ENCODE peak calls at places on chromosome 10, in ten cellular contexts. B, I, T, O, C, Y, M, S, K and R are unnamed samples.
A peak's percentile ranks its signal among the peaks of the same experiment; 100 is the strongest.

GRCh38 chr10:99854860-99855259 is 72.4 kb downstream of the ABCC2 start:
- DNase-seq in S (no peak), B (no peak), T (peak; percentile 83), C (peak; percentile 64), I (no peak), K (peak; percentile 88), M (no peak), Y (no peak), O (peak; percentile 62), R (no peak)

GRCh38 chr10:129963831-129964501 is at the start of gene EBF3:
- DNase-seq in I (no peak), Y (peak; percentile 94), O (peak; percentile 9), M (peak; percentile 9), C (peak; percentile 96), B (peak; percentile 44), K (peak; percentile 94), T (peak; percentile 50), S (peak; percentile 47), R (peak; percentile 81)

GRCh38 chr10:33332183-33333031 is 2.1 kb downstream of the NRP1 start:
- DNase-seq in T (peak; percentile 49), O (peak; percentile 76), K (peak; percentile 76), Y (no peak), M (peak; percentile 34), S (no peak), B (no peak), I (no peak), C (peak; percentile 9), R (no peak)

GRCh38 chr10:35495521-35496238 is 109.5 kb upstream of the GJD4 start:
- DNase-seq in T (peak; percentile 7), Y (no peak), S (no peak), C (peak; percentile 15), I (no peak), B (no peak), O (no peak), M (peak; percentile 58), K (no peak), R (no peak)

GRCh38 chr10:88110355-88110754 is 246.9 kb downstream of the PTEN start:
- DNase-seq in Y (no peak), K (no peak), I (peak; percentile 45), M (no peak), O (no peak), S (no peak), C (no peak), T (peak; percentile 72), B (no peak), R (no peak)

GRCh38 chr10:14671383-14671782 is 103.3 kb downstream of the FAM107B start:
- DNase-seq in M (no peak), T (no peak), B (no peak), I (no peak), C (peak; percentile 40), O (peak; percentile 38), K (no peak), Y (no peak), S (no peak), R (no peak)

GRCh38 chr10:50929670-50930069 is 44.2 kb upstream of the A1CF start:
- DNase-seq in C (no peak), S (no peak), M (no peak), K (peak; percentile 6), Y (no peak), B (no peak), T (no peak), O (peak; percentile 84), I (no peak), R (no peak)

GRCh38 chr10:117262296-117263293 is 21.7 kb downstream of the SLC18A2 start:
- DNase-seq in O (peak; percentile 2), M (peak; percentile 38), Y (peak; percentile 44), T (no peak), I (peak; percentile 80), B (no peak), K (no peak), S (no peak), C (no peak), R (no peak)

GRCh38 chr10:79410315-79411094 is 34.9 kb downstream of the ZCCHC24 start:
- DNase-seq in M (no peak), S (no peak), I (no peak), T (no peak), C (no peak), B (no peak), K (no peak), Y (peak; percentile 55), O (no peak), R (no peak)

GRCh38 chr10:108184129-108184528 is 1019.6 kb upstream of the SORCS1 start:
- DNase-seq in S (no peak), Y (no peak), C (no peak), O (no peak), T (no peak), I (no peak), M (no peak), K (no peak), B (no peak), R (no peak)

GRCh38 chr10:87585565-87586514 is 73.8 kb upstream of the PAPSS2 start:
- DNase-seq in S (peak; percentile 52), B (peak; percentile 39), O (peak; percentile 68), T (peak; percentile 58), M (peak; percentile 92), K (peak; percentile 77), Y (no peak), C (no peak), I (no peak), R (peak; percentile 81)

GRCh38 chr10:33801705-33802104 is 467.2 kb upstream of the NRP1 start:
- DNase-seq in B (no peak), K (no peak), T (peak; percentile 25), S (no peak), C (no peak), M (no peak), Y (no peak), I (no peak), O (peak; percentile 100), R (no peak)

GRCh38 chr10:115857856-115858255 is 415.1 kb downstream of the GFRA1 start:
- DNase-seq in S (no peak), C (no peak), I (no peak), K (peak; percentile 20), M (no peak), O (no peak), T (no peak), Y (no peak), B (no peak), R (no peak)

GRCh38 chr10:100303724-100304319 is 17.3 kb upstream of the BLOC1S2 start:
- DNase-seq in B (no peak), S (no peak), T (peak; percentile 30), C (peak; percentile 60), O (peak; percentile 47), I (no peak), Y (no peak), K (peak; percentile 43), M (peak; percentile 22), R (no peak)

GRCh38 chr10:96125142-96125515 is 5.0 kb upstream of the ZNF518A start:
- DNase-seq in M (no peak), C (no peak), B (no peak), K (peak; percentile 33), T (peak; percentile 44), O (no peak), Y (no peak), I (no peak), S (no peak), R (no peak)

GRCh38 chr10:114719311-114719710 is 61.2 kb upstream of the ABLIM1 start:
- DNase-seq in Y (no peak), B (peak; percentile 14), M (peak; percentile 90), S (peak; percentile 25), O (no peak), K (no peak), T (no peak), I (no peak), C (no peak), R (no peak)

GRCh38 chr10:122132331-122132755 is 138.8 kb upstream of the BTBD16 start:
- DNase-seq in K (no peak), Y (no peak), I (no peak), B (no peak), M (no peak), O (no peak), C (no peak), T (no peak), S (no peak), R (no peak)
- H3K4me3 ChIP-seq in K (no peak overlapping the region), Y (no peak overlapping the region), I (no peak overlapping the region), B (no peak overlapping the region), M (no peak overlapping the region), O (no peak overlapping the region), C (no peak overlapping the region), T (no peak overlapping the region), S (no peak overlapping the region), R (no peak overlapping the region)

DNA sequence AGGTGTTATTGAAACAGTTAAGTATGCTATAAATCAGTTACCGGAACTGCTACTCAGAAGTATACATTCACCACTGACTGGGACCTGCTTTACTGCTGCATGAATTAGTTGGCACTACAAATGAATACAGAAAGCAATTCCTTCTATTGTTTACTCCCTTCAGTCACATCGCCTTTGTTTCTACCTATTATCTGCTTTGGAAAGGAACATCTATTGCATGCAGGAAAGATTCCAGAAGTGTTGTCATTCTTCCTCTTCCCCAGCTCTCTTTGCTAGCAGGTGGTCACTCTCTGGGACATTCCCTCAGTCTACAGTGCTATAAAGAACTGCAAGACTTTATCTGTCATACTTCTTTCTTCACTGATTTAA is 131.3 kb downstream of the ANK3 start:
- DNase-seq in S (no peak), B (no peak), M (no peak), I (no peak), O (no peak), Y (no peak), C (peak; percentile 62), K (no peak), T (no peak), R (peak; percentile 21)
- H3K4me1 ChIP-seq in S (no peaks in the 10 kb centered on the region), B (no peaks in the 10 kb centered on the region), M (no peaks in the 10 kb centered on the region), I (peaks cover 6% of the 10 kb centered on the region), O (no peaks in the 10 kb centered on the region), Y (no peaks in the 10 kb centered on the region), C (peaks cover 25% of the 10 kb centered on the region), K (peaks cover 8% of the 10 kb centered on the region), T (no peaks in the 10 kb centered on the region), R (peaks cover 31% of the 10 kb centered on the region)

DNA sequence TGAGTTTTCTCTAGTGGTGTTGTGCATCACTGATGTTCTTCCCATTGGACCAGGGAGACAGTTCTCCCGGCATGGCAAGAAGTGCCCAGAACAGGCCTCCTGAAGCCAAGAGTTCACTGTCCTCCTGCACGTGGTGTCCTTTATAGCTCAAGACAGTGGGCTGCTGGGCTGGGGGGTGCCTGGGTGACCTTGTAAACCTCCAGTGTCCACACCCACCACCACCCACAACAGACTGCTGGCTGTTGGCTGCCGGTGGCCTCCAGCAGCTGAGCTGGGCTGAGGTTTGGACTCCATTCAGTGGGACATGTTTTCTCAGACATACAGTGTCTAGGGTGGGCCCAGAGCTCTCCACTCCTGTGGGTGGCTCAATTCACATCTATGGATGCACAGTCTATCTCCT is 42.2 kb downstream of the HK1 start:
- DNase-seq in O (no peak), B (no peak), K (no peak), C (no peak), I (no peak), S (no peak), M (no peak), Y (no peak), T (no peak), R (no peak)
- H3K4me3 ChIP-seq in O (peak overlapping the region; percentile 89), B (no peak overlapping the region), K (no peak overlapping the region), C (no peak overlapping the region), I (peak overlapping the region; percentile 99), S (no peak overlapping the region), M (no peak overlapping the region), Y (peak overlapping the region; percentile 73), T (no peak overlapping the region), R (no peak overlapping the region)

DNA sequence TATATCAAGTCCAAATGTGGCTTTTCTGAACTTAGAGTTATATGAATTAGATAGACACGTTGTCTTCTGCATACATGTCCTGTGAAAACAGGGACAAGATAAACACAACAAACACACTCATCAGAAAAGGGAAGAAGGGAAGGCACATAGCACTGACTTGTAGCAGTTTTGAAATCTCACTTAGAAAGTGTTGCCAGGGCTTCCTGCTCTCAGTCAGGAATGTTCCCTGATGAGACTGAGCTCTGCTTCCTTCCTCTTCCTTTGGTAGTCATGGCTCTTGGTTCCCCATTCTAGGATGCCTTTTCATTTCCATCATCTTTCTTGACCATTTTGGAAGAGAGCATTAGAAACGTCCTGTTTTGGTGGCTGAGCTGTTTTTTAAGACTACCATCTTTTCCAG is 233.8 kb upstream of the LYZL1 start:
- DNase-seq in M (no peak), C (no peak), I (no peak), Y (no peak), S (no peak), K (peak; percentile 47), B (no peak), O (no peak), T (no peak), R (no peak)
- H3K4me1 ChIP-seq in M (no peaks in the 10 kb centered on the region), C (no peaks in the 10 kb centered on the region), I (no peaks in the 10 kb centered on the region), Y (no peaks in the 10 kb centered on the region), S (no peaks in the 10 kb centered on the region), K (peaks cover 8% of the 10 kb centered on the region), B (no peaks in the 10 kb centered on the region), O (no peaks in the 10 kb centered on the region), T (no peaks in the 10 kb centered on the region), R (peaks cover 13% of the 10 kb centered on the region)